ENCODE peak calls at places on chromosomes 6 and 20, in five cellular contexts. L, Y, N, A and J are unnamed samples.

GRCh38 chr6:1250489-1251197 is 61.3 kb upstream of the FOXQ1 start:
- DNase-seq in L (no peak), Y (no peak), A (no peak), N (no peak), J (no peak)

GRCh38 chr20:18722381-18722780 is 91.2 kb upstream of the SCP2D1 start:
- DNase-seq in L (no peak), Y (no peak), A (no peak), N (no peak), J (peak; percentile 24)

GRCh38 chr20:60087563-60088105 is 129.4 kb downstream of the CDH26 start:
- DNase-seq in Y (no peak), N (no peak), A (no peak), L (no peak), J (peak; percentile 8)

GRCh38 chr6:126308367-126308766 is 31.5 kb upstream of the CENPW start:
- DNase-seq in A (no peak), L (no peak), Y (no peak), N (no peak), J (no peak)

GRCh38 chr6:47680056-47680455 is 18.3 kb upstream of the ADGRF4 start:
- DNase-seq in N (no peak), A (no peak), L (no peak), Y (no peak), J (peak; percentile 94)

GRCh38 chr20:47773381-47773786 is 11.9 kb downstream of the SULF2 start:
- DNase-seq in L (peak; percentile 37), N (no peak), Y (no peak), A (peak; percentile 45), J (no peak)

GRCh38 chr6:159094444-159095252 is 49.9 kb upstream of the TAGAP start:
- DNase-seq in N (no peak), L (no peak), Y (no peak), A (no peak), J (no peak)

GRCh38 chr20:17806739-17807441 is 107.1 kb downstream of the BANF2 start:
- DNase-seq in L (peak; percentile 97), Y (peak; percentile 38), N (peak; percentile 92), A (peak; percentile 87), J (no peak)

GRCh38 chr6:109783245-109783990 is 92.3 kb downstream of the FIG4 start:
- DNase-seq in L (no peak), A (no peak), Y (no peak), N (no peak), J (peak; percentile 22)

GRCh38 chr6:39091163-39091562 is 23.8 kb downstream of the SAYSD1 start:
- DNase-seq in L (no peak), N (no peak), Y (no peak), A (no peak), J (peak; percentile 55)

GRCh38 chr6:21664263-21665081 is 70.9 kb downstream of the SOX4 start:
- DNase-seq in L (no peak), N (peak; percentile 77), Y (no peak), A (peak; percentile 48), J (peak; percentile 32)

GRCh38 chr20:45817652-45818194 is 5.3 kb downstream of the UBE2C start:
- DNase-seq in N (no peak), A (no peak), L (peak; percentile 75), Y (peak; percentile 54), J (peak; percentile 69)

GRCh38 chr6:150876598-150876997 is 11.1 kb downstream of the MTHFD1L start:
- DNase-seq in A (peak; percentile 54), Y (no peak), L (peak; percentile 64), N (no peak), J (no peak)

GRCh38 chr6:36924131-36924530 is 30.4 kb upstream of the PI16 start:
- DNase-seq in N (no peak), L (no peak), A (no peak), Y (no peak), J (peak; percentile 21)

GRCh38 chr6:107730106-107730505 is 94.0 kb downstream of the SCML4 start:
- DNase-seq in N (no peak), Y (no peak), A (no peak), L (no peak), J (no peak)

GRCh38 chr6:72811971-72812421 is 190.1 kb downstream of the KCNQ5 start:
- DNase-seq in A (no peak), L (peak; percentile 23), N (no peak), Y (no peak), J (peak; percentile 32)

GRCh38 chr20:25529295-25529951 is 55.9 kb downstream of the NINL start:
- DNase-seq in N (no peak), Y (no peak), A (no peak), L (no peak), J (peak; percentile 34)

GRCh38 chr6:145261758-145262157 is 473.6 kb downstream of the EPM2A start:
- DNase-seq in L (no peak), A (no peak), Y (no peak), N (no peak), J (no peak)

GRCh38 chr6:145263807-145264206 is 471.5 kb downstream of the EPM2A start:
- DNase-seq in N (no peak), L (no peak), A (no peak), Y (no peak), J (no peak)

GRCh38 chr6:145271086-145271485 is 464.2 kb downstream of the EPM2A start:
- DNase-seq in Y (no peak), A (no peak), L (no peak), N (no peak), J (no peak)

GRCh38 chr6:145267076-145267867 is 468.0 kb downstream of the EPM2A start:
- DNase-seq in Y (no peak), L (no peak), A (no peak), N (no peak), J (no peak)

DNA sequence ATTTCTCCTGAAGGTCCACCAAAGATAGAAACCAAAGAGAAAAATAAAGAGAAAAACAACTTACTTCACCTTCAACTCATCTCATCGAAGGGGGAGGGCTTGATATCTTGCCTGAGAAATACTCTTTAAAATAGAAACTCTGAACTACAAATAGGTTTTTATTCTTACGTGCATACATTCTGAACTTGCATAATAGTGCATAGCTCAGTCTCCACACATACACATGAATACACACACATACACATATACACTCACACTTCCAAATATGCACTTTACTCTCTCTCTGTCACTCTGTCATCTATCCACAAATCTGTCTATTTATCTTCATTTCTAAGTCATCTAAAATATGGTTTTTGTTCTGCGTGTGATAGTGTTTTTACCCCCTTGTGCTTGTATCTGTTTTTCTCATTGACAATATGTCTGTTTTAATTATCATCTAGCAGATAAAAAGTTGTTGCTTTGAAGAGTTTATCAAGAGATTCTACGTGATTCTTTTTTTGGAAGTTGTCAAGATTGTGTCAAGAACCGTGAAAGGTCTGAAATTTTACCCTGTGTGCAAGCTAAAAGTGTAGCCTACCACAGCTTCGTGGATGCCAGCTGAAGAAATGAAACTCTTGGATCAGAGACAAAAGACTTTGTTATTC is 468.8 kb downstream of the EPM2A start:
- DNase-seq in A (no peak), L (no peak), Y (no peak), N (no peak), J (no peak)
- TF ChIP-seq CTCF in A (no peak), L (no peak), Y (no peak), N (no peak), J (no peak)

DNA sequence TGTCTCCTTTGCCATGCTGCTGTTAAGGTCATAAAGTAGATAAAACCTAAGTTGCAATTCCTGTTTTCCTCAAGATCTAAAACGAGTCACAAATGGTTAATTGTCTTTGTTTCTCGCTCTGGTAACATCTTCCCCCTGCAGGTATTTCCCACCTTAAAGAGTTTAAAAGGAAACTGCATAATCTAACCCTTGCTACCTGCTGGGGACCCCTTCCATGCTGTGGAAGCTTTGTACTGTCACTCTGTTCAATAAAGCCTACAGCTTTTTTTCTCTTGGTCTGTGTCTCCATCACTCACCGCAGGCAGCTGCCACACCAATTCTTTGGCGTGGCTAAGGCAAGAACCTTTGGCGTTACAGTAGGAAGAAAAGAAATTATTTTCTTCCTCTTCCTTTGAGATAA is 117.7 kb upstream of the GJE1 start:
- DNase-seq in Y (no peak), L (no peak), N (no peak), A (no peak), J (no peak)
- H3K4me3 ChIP-seq in Y (no peak overlapping the region), L (no peak overlapping the region), N (no peak overlapping the region), A (no peak overlapping the region), J (no peak overlapping the region)

DNA sequence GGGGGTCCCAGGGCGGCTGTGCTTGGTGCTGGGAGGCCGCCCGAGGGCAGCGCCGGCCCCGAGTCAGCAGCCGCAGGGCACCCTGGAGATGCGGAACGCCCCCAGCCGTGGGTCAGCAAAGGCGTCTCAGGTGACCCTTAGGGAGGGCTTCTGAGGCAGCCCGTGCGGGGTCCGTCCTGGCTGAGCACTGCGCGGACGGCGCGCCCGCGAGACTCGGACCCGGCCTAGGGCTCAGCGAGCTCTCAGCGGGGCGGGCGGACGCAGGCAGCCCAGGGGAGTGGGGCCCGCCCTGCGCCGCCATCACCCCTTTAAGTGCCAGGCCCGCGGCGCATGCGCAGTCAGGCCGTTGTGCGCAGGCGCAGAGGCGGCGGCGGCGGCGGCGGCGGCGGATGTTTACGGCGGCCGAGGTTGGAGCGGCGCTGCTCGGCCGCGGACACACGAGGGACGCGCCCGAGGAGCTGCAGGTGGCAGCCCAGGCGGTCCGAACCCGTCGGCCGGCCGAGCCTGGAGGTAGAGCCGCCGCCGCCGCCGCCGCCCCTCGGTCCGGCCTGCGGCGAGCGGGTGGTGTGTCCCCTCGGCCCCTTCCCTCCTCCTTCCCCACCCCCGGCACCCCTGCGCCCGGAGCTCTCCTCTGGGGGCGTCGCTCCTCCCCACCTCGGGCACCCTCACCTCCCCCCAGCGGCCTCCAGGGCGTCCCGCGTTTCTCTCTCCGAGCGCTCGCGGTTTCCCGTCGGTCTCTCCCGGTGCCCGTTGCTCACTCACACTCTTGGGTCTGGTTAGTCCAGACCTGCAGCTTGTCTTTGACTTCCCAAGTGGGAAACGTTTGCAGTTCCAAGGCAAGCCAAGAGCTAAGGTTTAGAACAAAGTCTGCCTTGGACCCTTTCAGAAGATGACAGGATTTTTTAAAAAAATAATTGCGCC is at the start of gene PCMTD2:
- DNase-seq in N (peak; percentile 88), A (peak; percentile 83), Y (peak; percentile 79), L (peak; percentile 87), J (peak; percentile 85)
- TF ChIP-seq CTCF in N (no peak), A (no peak), Y (no peak), L (no peak), J (no peak)

GRCh38 chr20:11917663-11918062 is at the start of gene BTBD3:
- DNase-seq in A (peak; percentile 78), N (peak; percentile 36), Y (peak; percentile 51), L (peak; percentile 81), J (peak; percentile 83)

GRCh38 chr20:11920083-11920482 is 2.4 kb downstream of the BTBD3 start:
- DNase-seq in A (no peak), N (no peak), L (no peak), Y (no peak), J (no peak)

GRCh38 chr20:11919046-11919445 is 1.4 kb downstream of the BTBD3 start:
- DNase-seq in N (no peak), L (peak; percentile 51), Y (no peak), A (peak; percentile 53), J (no peak)

GRCh38 chr20:11919571-11919970 is 1.9 kb downstream of the BTBD3 start:
- DNase-seq in L (no peak), Y (no peak), A (no peak), N (no peak), J (no peak)

DNA sequence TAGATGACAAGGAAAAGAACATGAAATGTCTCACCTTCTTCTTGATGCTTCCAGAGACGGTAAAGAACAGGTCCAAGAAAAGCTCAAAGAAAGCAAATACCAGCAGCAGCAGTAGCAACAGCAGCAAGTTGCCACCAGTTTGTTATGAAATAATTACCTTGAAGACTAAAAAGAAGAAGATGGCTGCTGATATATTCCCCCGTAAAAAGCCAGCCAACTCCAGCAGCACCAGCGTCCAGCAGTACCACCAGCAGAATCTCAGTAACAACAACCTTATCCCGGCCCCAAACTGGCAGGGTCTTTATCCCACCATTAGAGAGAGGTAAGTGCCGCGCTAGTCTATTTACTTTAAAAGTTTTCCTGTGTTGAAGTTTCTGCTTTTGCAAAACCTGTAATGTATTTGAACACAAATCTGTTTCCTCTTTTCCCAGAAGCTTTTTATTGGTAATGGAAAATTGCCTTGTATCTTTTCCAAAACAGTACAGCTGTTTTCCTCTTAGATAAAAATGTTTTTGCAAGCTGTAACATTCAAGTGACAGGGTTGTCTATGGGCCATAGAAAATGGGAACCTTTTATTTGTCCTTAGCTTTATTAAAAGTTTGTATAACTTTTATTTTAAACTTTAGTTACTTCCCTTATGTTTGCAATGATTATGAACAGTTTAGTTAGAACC is 723 bp downstream of the BTBD3 start:
- DNase-seq in A (no peak), Y (no peak), L (peak; percentile 30), N (no peak), J (no peak)
- H3K4me3 ChIP-seq in A (peak overlapping the region; percentile 59), Y (peak overlapping the region; percentile 39), L (peak overlapping the region; percentile 22), N (peak overlapping the region; percentile 32), J (peak overlapping the region; percentile 32)